ENCODE peak calls at places on chromosomes 7 and 10, in seven cellular contexts. J is retinal pigment epithelial cell; S is C1 segment of cervical spinal cord; C is activated gamma-delta T cell treated with anti-CD3 and anti-CD28 coated beads, Interleukin-2, amount 50 U/mL, for 16 hours; R is left ventricle myocardium superior; A is NCI-H345; L is activated T-cell treated with anti-CD3 and anti-CD28 coated beads, Interleukin-2, amount 50 U/mL, for 72 hours. H is an unnamed sample.

GRCh38 chr10:112052176-112052575 is 131.4 kb downstream of the GPAM start:
- DNase-seq in J (no peak), S (no peak), C (no peak), R (no peak), A (no peak), L (no peak), H (no peak)

GRCh38 chr10:31709028-31709427 is 219.6 kb downstream of the ARHGAP12 start:
- DNase-seq in J (no peak), S (no peak), C (no peak), R (no peak), A (no peak), L (no peak), H (no peak)

GRCh38 chr7:8418627-8419245 is 14.7 kb upstream of the NXPH1 start:
- DNase-seq in J (peak), S (no peak), C (no peak), R (no peak), A (peak), L (peak), H (no peak)

GRCh38 chr7:69864283-69864682 is 266.0 kb downstream of the AUTS2 start:
- DNase-seq in J (no peak), S (no peak), C (no peak), R (no peak), A (peak), L (no peak), H (no peak)

GRCh38 chr7:2522780-2523433 is 3.3 kb downstream of the LFNG start:
- DNase-seq in J (no peak), S (no peak), C (no peak), R (no peak), A (peak), L (peak), H (no peak)

GRCh38 chr10:117339569-117339968 is 35.7 kb downstream of the PDZD8 start:
- DNase-seq in J (no peak), S (no peak), C (no peak), R (no peak), A (no peak), L (no peak), H (no peak)

GRCh38 chr10:61068471-61068870 is 124.5 kb upstream of the RHOBTB1 start:
- DNase-seq in J (peak), S (no peak), C (no peak), R (no peak), A (no peak), L (no peak), H (no peak)

GRCh38 chr10:49264177-49264677 is 34.7 kb upstream of the C10orf71 start:
- DNase-seq in J (no peak), S (no peak), C (no peak), R (no peak), A (no peak), L (no peak), H (no peak)

GRCh38 chr7:120156476-120156875 is 116.5 kb upstream of the KCND2 start:
- DNase-seq in J (no peak), S (no peak), C (no peak), R (no peak), A (no peak), L (no peak), H (no peak)

GRCh38 chr10:62266147-62266546 is 2.5 kb downstream of the RTKN2 start:
- DNase-seq in J (no peak), S (no peak), C (no peak), R (no peak), A (no peak), L (no peak), H (no peak)

GRCh38 chr10:29949411-29950011 is 109.9 kb downstream of the JCAD start:
- DNase-seq in J (peak), S (no peak), C (no peak), R (no peak), A (no peak), L (no peak), H (no peak)

GRCh38 chr10:86360657-86361056 is 5.9 kb downstream of the GRID1 start:
- DNase-seq in J (no peak), S (no peak), C (no peak), R (no peak), A (no peak), L (no peak), H (peak)

GRCh38 chr10:131698986-131699385 is 201.8 kb upstream of the PPP2R2D start:
- DNase-seq in J (no peak), S (no peak), C (no peak), R (no peak), A (no peak), L (no peak), H (no peak)

GRCh38 chr10:69332278-69333010 is 54.1 kb downstream of the HK1 start:
- DNase-seq in J (no peak), S (no peak), C (no peak), R (no peak), A (no peak), L (no peak), H (no peak)

GRCh38 chr7:5629941-5630340 is 151.5 kb downstream of the RNF216 start:
- DNase-seq in J (no peak), S (no peak), C (peak), R (no peak), A (no peak), L (peak), H (no peak)

GRCh38 chr7:101890666-101891065 is 73.2 kb downstream of the CUX1 start:
- DNase-seq in J (no peak), S (no peak), C (no peak), R (no peak), A (no peak), L (no peak), H (no peak)

GRCh38 chr7:134669845-134670373 is 23.3 kb downstream of the BPGM start:
- DNase-seq in J (peak), S (no peak), C (peak), R (peak), A (peak), L (peak), H (peak)

GRCh38 chr7:159032310-159032709 is 112.4 kb downstream of the VIPR2 start:
- DNase-seq in J (no peak), S (no peak), C (no peak), R (peak), A (no peak), L (no peak), H (no peak)

GRCh38 chr7:130386876-130387275 is 6.6 kb downstream of the CPA1 start:
- DNase-seq in J (no peak), S (no peak), C (no peak), R (no peak), A (no peak), L (no peak), H (no peak)

GRCh38 chr10:84845628-84846261 is 517.4 kb downstream of the CCSER2 start:
- DNase-seq in J (no peak), S (no peak), C (no peak), R (peak), A (peak), L (no peak), H (no peak)

GRCh38 chr7:148262721-148263229 is 327.8 kb upstream of the C7orf33 start:
- DNase-seq in J (no peak), S (peak), C (peak), R (peak), A (peak), L (peak), H (peak)

GRCh38 chr10:97434055-97434454 is 8.1 kb downstream of the PGAM1 start:
- DNase-seq in J (no peak), S (no peak), C (no peak), R (no peak), A (no peak), L (no peak), H (no peak)

GRCh38 chr7:141231018-141231792 is 157.3 kb downstream of the TMEM178B start:
- DNase-seq in J (no peak), S (no peak), C (no peak), R (peak), A (peak), L (no peak), H (no peak)

GRCh38 chr7:150982348-150982747 is 4.2 kb upstream of the KCNH2 start:
- DNase-seq in J (no peak), S (peak), C (no peak), R (peak), A (no peak), L (no peak), H (no peak)

GRCh38 chr7:78379148-78379547 is 580.6 kb downstream of the PHTF2 start:
- DNase-seq in J (no peak), S (no peak), C (no peak), R (no peak), A (no peak), L (no peak), H (no peak)

GRCh38 chr10:22630229-22631174 is 83.9 kb downstream of the PIP4K2A start:
- DNase-seq in J (no peak), S (no peak), C (no peak), R (no peak), A (no peak), L (peak), H (peak)

GRCh38 chr7:127997226-127997922 is 33.9 kb downstream of the LRRC4 start:
- DNase-seq in J (no peak), S (no peak), C (no peak), R (no peak), A (no peak), L (no peak), H (no peak)

GRCh38 chr10:102067091-102067916 is 2.2 kb downstream of the HPS6 start:
- DNase-seq in J (no peak), S (no peak), C (no peak), R (no peak), A (no peak), L (no peak), H (no peak)

GRCh38 chr7:156764016-156764669 is 123.6 kb downstream of the RNF32 start:
- DNase-seq in J (peak), S (peak), C (no peak), R (peak), A (peak), L (no peak), H (no peak)

GRCh38 chr7:70177166-70177565 is 578.9 kb downstream of the AUTS2 start:
- DNase-seq in J (no peak), S (no peak), C (no peak), R (no peak), A (no peak), L (peak), H (no peak)

GRCh38 chr7:92766461-92767003 is 69.8 kb downstream of the CDK6 start:
- DNase-seq in J (no peak), S (no peak), C (no peak), R (no peak), A (peak), L (no peak), H (no peak)

GRCh38 chr7:155361947-155362346 is 64.3 kb downstream of the INSIG1 start:
- DNase-seq in J (no peak), S (no peak), C (no peak), R (no peak), A (no peak), L (no peak), H (no peak)

GRCh38 chr10:106504536-106504935 is 660.0 kb downstream of the SORCS1 start:
- DNase-seq in J (no peak), S (no peak), C (no peak), R (no peak), A (no peak), L (no peak), H (no peak)

GRCh38 chr10:78335371-78335690 is 301.7 kb downstream of the RPS24 start:
- DNase-seq in J (no peak), S (no peak), C (no peak), R (no peak), A (no peak), L (no peak), H (no peak)

GRCh38 chr10:114674321-114674720 is 16.2 kb upstream of the ABLIM1 start:
- DNase-seq in J (no peak), S (no peak), C (no peak), R (no peak), A (no peak), L (no peak), H (no peak)

GRCh38 chr7:6530626-6531491 is 20.4 kb downstream of the GRID2IP start:
- DNase-seq in J (no peak), S (no peak), C (peak), R (no peak), A (no peak), L (peak), H (no peak)

GRCh38 chr10:23345861-23346260 is 1.3 kb upstream of the C10orf67 start:
- DNase-seq in J (peak), S (no peak), C (no peak), R (no peak), A (no peak), L (no peak), H (no peak)

H was measured in natural killer cell treated with Interleukin-12 subunit alpha and Interleukin-12 subunit beta and Interleukin-15 and Interleukin-18, amount 100 ng/mL, for 72 hours.